ENCODE peak calls at places on chromosome 17, in six cellular contexts. V is effector memory CD4-positive, alpha-beta T cell; L is uterus; X is A673; S is thoracic aorta; F is thyroid gland. R is an unnamed sample.

GRCh38 chr17:77645441-77646430 is 312.8 kb upstream of the TNRC6C start:
- DNase-seq in V (peak; percentile 33), F (no peak), X (no peak), S (no peak), L (no peak), R (no peak)

GRCh38 chr17:61702450-61702849 is 111.4 kb upstream of the NACA2 start:
- DNase-seq in F (no peak), S (no peak), X (no peak), L (no peak), V (no peak), R (no peak)

GRCh38 chr17:57935833-57936807 is 19.1 kb downstream of the CUEDC1 start:
- DNase-seq in F (peak; percentile 79), S (no peak), L (peak; percentile 83), V (no peak), X (no peak), R (peak; percentile 82)

GRCh38 chr17:56350592-56350991 is 197.3 kb downstream of the ANKFN1 start:
- DNase-seq in V (no peak), S (no peak), L (no peak), X (no peak), F (no peak), R (no peak)

GRCh38 chr17:50955667-50956120 is 89.5 kb upstream of the TOB1 start:
- DNase-seq in S (no peak), V (no peak), L (no peak), X (no peak), F (no peak), R (no peak)

GRCh38 chr17:80835816-80836657 is 155.6 kb upstream of the CHMP6 start:
- DNase-seq in X (no peak), V (no peak), S (no peak), F (no peak), L (no peak), R (no peak)

GRCh38 chr17:79792984-79793923 is 3.6 kb downstream of the CBX8 start:
- DNase-seq in F (no peak), L (no peak), S (no peak), V (no peak), X (peak; percentile 33), R (no peak)

GRCh38 chr17:41511130-41511529 is 5.7 kb upstream of the KRT13 start:
- DNase-seq in X (no peak), F (no peak), V (no peak), L (no peak), S (no peak), R (no peak)

GRCh38 chr17:39605492-39606433 is 2.0 kb downstream of the NEUROD2 start:
- DNase-seq in F (no peak), L (no peak), V (no peak), S (no peak), X (no peak), R (no peak)

GRCh38 chr17:42865638-42866094 is 14.7 kb downstream of the AOC3 start:
- DNase-seq in S (no peak), V (no peak), L (no peak), F (no peak), X (no peak), R (no peak)

GRCh38 chr17:72158895-72159885 is 38.4 kb downstream of the SOX9 start:
- DNase-seq in L (no peak), X (peak; percentile 81), F (no peak), S (no peak), V (no peak), R (no peak)

GRCh38 chr17:79842656-79843474 is 3.6 kb upstream of the CBX4 start:
- DNase-seq in F (peak; percentile 52), S (no peak), V (no peak), L (no peak), X (peak; percentile 70), R (no peak)

GRCh38 chr17:77882481-77883212 is 75.9 kb upstream of the TNRC6C start:
- DNase-seq in F (peak; percentile 28), X (peak; percentile 55), V (peak; percentile 93), S (no peak), L (peak; percentile 48), R (peak; percentile 46)

GRCh38 chr17:57501016-57501415 is 244.1 kb downstream of the CCDC182 start:
- DNase-seq in V (no peak), S (no peak), X (no peak), F (no peak), L (no peak), R (no peak)

GRCh38 chr17:50421308-50422031 is 4.5 kb upstream of the ACSF2 start:
- DNase-seq in V (no peak), X (peak; percentile 85), L (no peak), S (no peak), F (no peak), R (no peak)

GRCh38 chr17:33210240-33210639 is 82.9 kb downstream of the ASIC2 start:
- DNase-seq in S (no peak), F (no peak), X (no peak), V (no peak), L (no peak), R (no peak)
- H3K36me3 ChIP-seq in S (no peaks in the 10 kb centered on the region), F (no peaks in the 10 kb centered on the region), X (no peaks in the 10 kb centered on the region), V (no peaks in the 10 kb centered on the region), L (no peaks in the 10 kb centered on the region), R (no peaks in the 10 kb centered on the region)

DNA sequence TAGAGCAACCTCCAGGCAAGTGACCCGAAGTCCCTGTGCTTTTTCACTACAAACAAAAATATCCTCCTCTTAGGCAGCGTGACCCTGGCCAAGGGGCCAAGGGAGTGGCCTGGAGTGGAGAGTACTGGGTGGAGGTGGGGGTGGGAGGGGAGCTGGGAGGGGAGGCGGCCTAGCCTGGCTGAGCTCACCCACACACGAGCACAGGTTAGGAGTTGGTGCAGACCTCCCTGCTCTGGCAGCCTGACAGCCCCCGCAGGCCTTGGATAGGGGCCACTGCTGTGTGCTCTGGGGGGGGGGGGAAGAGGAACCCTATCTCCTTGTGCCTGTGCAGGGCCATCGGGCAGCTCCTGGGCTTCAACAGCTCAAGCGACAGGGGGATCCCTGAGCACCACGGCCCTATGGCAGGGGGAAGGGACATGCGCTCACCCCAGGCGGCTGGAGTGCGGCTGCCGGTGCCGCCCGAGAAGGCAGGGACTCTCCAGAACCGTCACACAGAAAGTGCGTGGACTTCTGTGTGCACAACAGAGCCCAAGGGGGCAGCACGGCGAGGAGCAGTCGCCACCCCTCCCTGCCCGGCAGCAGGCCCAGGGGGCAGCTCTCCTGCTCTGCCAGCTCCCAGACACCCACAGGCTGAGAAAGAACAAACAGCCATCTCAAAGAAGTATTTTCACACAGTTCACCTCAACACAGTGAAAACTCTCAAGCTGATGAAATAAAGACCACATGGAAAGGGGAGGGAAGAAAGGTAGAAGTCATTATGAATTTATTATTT is 13.3 kb downstream of the SLC16A3 start:
- DNase-seq in X (no peak), F (no peak), V (no peak), S (no peak), L (peak; percentile 80), R (peak; percentile 66)
- H3K36me3 ChIP-seq in X (peaks cover 49% of the 10 kb centered on the region), F (peaks cover 38% of the 10 kb centered on the region), V (peaks cover 49% of the 10 kb centered on the region), S (peaks cover 33% of the 10 kb centered on the region), L (no peaks in the 10 kb centered on the region), R (peaks cover 58% of the 10 kb centered on the region)

DNA sequence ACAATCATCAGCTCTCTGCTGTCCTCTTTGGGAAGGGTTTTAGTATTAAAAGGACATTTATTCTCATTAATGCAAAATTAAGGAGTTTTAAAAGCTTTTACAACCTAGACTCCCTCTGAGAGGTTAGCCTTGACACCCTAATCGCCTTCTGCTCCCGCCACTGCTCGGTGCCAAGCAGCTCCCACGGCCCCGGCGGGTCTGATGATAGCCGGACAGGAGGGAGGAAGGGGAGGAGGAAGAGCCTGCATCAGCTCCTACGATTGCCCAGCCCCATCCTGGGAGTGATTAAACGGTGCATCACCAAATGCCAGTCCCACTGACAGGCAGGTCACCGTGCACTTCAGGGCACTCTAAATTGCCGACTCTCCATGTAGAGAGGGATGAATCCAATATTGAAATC is 8.3 kb downstream of the SHPK start:
- DNase-seq in F (no peak), L (no peak), X (no peak), V (no peak), S (no peak), R (no peak)
- H3K36me3 ChIP-seq in F (peaks cover 27% of the 10 kb centered on the region), L (no peaks in the 10 kb centered on the region), X (peaks cover 16% of the 10 kb centered on the region), V (peaks cover 24% of the 10 kb centered on the region), S (peaks cover 34% of the 10 kb centered on the region), R (peaks cover 5% of the 10 kb centered on the region)

GRCh38 chr17:16023881-16024280 is 24.3 kb downstream of the TTC19 start:
- DNase-seq in X (no peak), F (no peak), S (no peak), V (no peak), L (no peak), R (no peak)
- H3K36me3 ChIP-seq in X (peaks cover 58% of the 10 kb centered on the region), F (peaks cover 30% of the 10 kb centered on the region), S (peaks cover 24% of the 10 kb centered on the region), V (peaks cover 54% of the 10 kb centered on the region), L (no peaks in the 10 kb centered on the region), R (peaks cover 78% of the 10 kb centered on the region)

DNA sequence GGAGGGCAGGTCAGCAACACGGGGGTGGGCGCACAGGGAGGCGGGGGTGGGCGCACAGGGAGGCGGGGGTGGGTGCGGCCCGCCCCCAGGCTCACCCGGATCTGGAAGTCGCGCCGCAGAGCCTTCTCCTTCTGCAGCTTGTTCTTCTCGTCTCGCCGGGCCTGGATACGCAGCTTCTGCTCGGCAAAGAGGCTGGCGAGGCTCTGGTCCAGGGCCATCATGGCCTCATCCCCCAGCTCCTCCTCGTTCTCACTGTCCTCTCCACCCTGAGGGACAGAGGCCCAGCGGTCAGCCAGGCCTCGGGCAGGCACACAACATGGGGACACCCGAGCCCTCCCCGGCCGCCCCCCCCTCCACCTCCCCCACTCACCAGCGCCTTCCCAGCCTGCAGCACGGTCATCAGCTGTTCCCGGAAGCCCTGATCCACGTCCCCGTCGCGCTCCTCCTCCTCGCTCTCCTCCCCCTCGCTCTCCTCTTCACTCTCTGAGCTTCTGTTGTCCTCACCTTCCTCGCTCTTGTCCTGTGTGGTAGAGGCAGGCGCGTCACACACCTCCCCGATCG is 10.4 kb downstream of the MYBBP1A start:
- DNase-seq in S (no peak), V (no peak), L (no peak), F (no peak), X (no peak), R (peak; percentile 25)
- H3K36me3 ChIP-seq in S (peaks cover 53% of the 10 kb centered on the region), V (peaks cover 92% of the 10 kb centered on the region), L (no peaks in the 10 kb centered on the region), F (peaks cover 54% of the 10 kb centered on the region), X (peaks cover 73% of the 10 kb centered on the region), R (peaks cover 91% of the 10 kb centered on the region)

GRCh38 chr17:18004901-18005305 is 32.2 kb downstream of the DRC3 start:
- DNase-seq in S (no peak), F (no peak), L (no peak), V (no peak), X (no peak), R (peak; percentile 45)

GRCh38 chr17:18005496-18005895 is 32.8 kb downstream of the DRC3 start:
- DNase-seq in F (no peak), L (no peak), V (no peak), X (no peak), S (no peak), R (peak; percentile 4)

GRCh38 chr17:18006495-18007239 is 32.3 kb downstream of the ATPAF2 start:
- DNase-seq in S (no peak), V (no peak), L (no peak), F (no peak), X (no peak), R (no peak)

GRCh38 chr17:18002171-18002570 is 29.5 kb downstream of the DRC3 start:
- DNase-seq in X (no peak), F (no peak), L (no peak), V (no peak), S (no peak), R (no peak)

DNA sequence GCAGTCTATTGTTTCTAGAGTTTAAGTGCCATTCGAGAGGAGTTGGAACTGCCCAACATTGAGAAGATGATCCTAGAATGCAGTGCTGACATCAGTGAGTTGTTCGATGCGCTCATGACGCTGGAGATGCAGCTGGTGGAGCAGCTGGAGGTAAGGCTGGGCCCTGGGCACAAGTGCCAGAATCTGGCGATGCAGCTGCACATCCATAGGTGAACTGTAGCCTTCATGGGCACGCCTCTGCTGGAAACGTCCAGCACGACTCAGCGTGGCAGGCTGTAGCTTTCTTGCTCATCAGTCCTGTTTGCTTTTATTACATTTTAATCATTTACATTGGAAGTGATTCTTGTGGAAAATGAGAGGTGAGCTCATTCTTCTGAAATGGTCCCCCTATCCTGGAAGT is 31.7 kb downstream of the DRC3 start:
- DNase-seq in V (no peak), F (no peak), L (no peak), S (no peak), X (no peak), R (no peak)
- H3K36me3 ChIP-seq in V (no peaks in the 10 kb centered on the region), F (no peaks in the 10 kb centered on the region), L (no peaks in the 10 kb centered on the region), S (no peaks in the 10 kb centered on the region), X (no peaks in the 10 kb centered on the region), R (peaks cover 25% of the 10 kb centered on the region)

R was measured in psoas muscle.